ENCODE peak calls at places on chromosomes 3 and 15, in six cellular contexts. V is colonic mucosa, S is testis, K is cardiac fibroblast, D is left ventricle myocardium inferior, Q is Peyer's patch. L is an unnamed sample.

GRCh38 chr3:42499478-42499871 is 3.0 kb upstream of the VIPR1 start:
- DNase-seq in V (no peak), S (no peak), K (no peak), D (no peak), Q (no peak), L (no peak)

GRCh38 chr3:179194931-179195330 is 46.8 kb downstream of the PIK3CA start:
- DNase-seq in V (no peak), S (no peak), K (no peak), D (no peak), Q (no peak), L (no peak)

GRCh38 chr3:101928890-101929289 is 79.6 kb downstream of the NFKBIZ start:
- DNase-seq in V (no peak), S (no peak), K (peak; percentile 47), D (no peak), Q (no peak), L (no peak)

GRCh38 chr3:44237161-44237560 is 4.5 kb upstream of the TOPAZ1 start:
- DNase-seq in V (no peak), S (no peak), K (no peak), D (no peak), Q (no peak), L (no peak)

GRCh38 chr3:123871946-123872345 is 12.2 kb downstream of the MYLK start:
- DNase-seq in V (no peak), S (no peak), K (no peak), D (no peak), Q (no peak), L (no peak)

GRCh38 chr3:58388550-58389061 is 45.0 kb downstream of the PDHB start:
- DNase-seq in V (no peak), S (no peak), K (peak; percentile 74), D (no peak), Q (no peak), L (no peak)

GRCh38 chr3:143222505-143222904 is 102.9 kb downstream of the CHST2 start:
- DNase-seq in V (no peak), S (no peak), K (no peak), D (no peak), Q (no peak), L (peak; percentile 3)

GRCh38 chr3:185979721-185980121 is 41.9 kb upstream of the TRA2B start:
- DNase-seq in V (no peak), S (no peak), K (peak; percentile 50), D (no peak), Q (no peak), L (no peak)

GRCh38 chr3:45887759-45888511 is 1.6 kb downstream of the CCR9 start:
- DNase-seq in V (no peak), S (no peak), K (no peak), D (no peak), Q (no peak), L (no peak)

GRCh38 chr15:85943825-85944224 is 135.8 kb upstream of the AGBL1 start:
- DNase-seq in V (no peak), S (no peak), K (no peak), D (no peak), Q (no peak), L (no peak)

GRCh38 chr3:27590437-27591320 is 106.5 kb upstream of the SLC4A7 start:
- DNase-seq in V (no peak), S (no peak), K (peak; percentile 69), D (no peak), Q (no peak), L (peak; percentile 10)

GRCh38 chr3:53150247-53151085 is 10.5 kb upstream of the PRKCD start:
- DNase-seq in V (peak; percentile 87), S (no peak), K (peak; percentile 44), D (no peak), Q (peak; percentile 87), L (no peak)

GRCh38 chr3:170056710-170057454 is 19.1 kb downstream of the GPR160 start:
- DNase-seq in V (no peak), S (no peak), K (no peak), D (no peak), Q (no peak), L (no peak)

GRCh38 chr3:117454236-117454635 is 744.7 kb downstream of the TUSC7 start:
- DNase-seq in V (no peak), S (no peak), K (no peak), D (no peak), Q (no peak), L (no peak)

GRCh38 chr3:36484386-36484785 is 104.1 kb downstream of the STAC start:
- DNase-seq in V (no peak), S (no peak), K (no peak), D (no peak), Q (no peak), L (no peak)

GRCh38 chr3:161640201-161640600 is 143.6 kb downstream of the OTOL1 start:
- DNase-seq in V (no peak), S (no peak), K (no peak), D (no peak), Q (no peak), L (no peak)

GRCh38 chr3:48440590-48440958 is 517 bp downstream of the TMA7 start:
- DNase-seq in V (no peak), S (peak; percentile 32), K (peak; percentile 36), D (no peak), Q (no peak), L (no peak)

GRCh38 chr3:28916713-28917499 is 364.0 kb upstream of the RBMS3 start:
- DNase-seq in V (peak; percentile 32), S (peak; percentile 64), K (peak; percentile 90), D (peak; percentile 54), Q (peak; percentile 57), L (peak; percentile 48)

GRCh38 chr3:76171647-76172046 is 386.3 kb upstream of the ZNF717 start:
- DNase-seq in V (no peak), S (no peak), K (no peak), D (no peak), Q (no peak), L (no peak)
- TF ChIP-seq CTCF in V (no peak), S (no peak), K (no peak), D (no peak), Q (no peak), L (no peak)

DNA sequence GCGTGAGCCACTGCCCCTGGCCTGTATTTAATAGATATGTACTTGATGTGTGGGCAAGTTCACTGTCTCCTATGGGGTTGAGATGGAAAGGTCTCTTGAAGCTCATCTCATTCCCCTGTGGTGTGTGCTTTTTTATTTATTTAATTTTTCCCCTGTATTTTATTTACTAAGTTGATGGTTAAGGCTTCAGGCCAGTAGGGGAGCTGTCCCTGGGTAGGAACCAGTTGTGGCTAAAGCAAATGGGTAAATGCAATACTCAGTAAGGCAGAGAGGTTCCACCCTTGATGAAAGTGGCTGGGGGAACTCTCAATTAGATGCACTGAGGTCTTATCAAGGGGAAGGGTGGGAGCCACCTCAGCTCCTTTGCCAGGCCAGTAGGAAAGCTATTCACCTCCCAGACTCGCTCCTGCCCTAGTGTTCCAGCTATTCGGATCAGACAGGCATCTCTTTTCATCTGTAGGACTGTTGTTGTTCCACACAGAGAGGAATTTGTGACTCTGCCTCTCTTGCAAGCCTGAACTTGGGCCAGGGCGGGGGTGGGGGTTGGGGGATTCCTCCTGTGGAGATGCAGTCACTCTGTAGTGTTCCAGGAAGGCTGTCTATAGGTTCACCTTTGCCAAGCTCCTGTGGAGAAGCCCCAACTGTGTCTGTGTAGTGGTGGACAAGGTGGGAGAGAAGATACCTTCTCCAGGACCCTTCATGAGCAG is 26.1 kb downstream of the PCCB start:
- DNase-seq in V (no peak), S (no peak), K (no peak), D (no peak), Q (no peak), L (no peak)
- TF ChIP-seq CTCF in V (no peak), S (no peak), K (peak; percentile 8), D (no peak), Q (no peak), L (no peak)

GRCh38 chr3:12458901-12459300 is 25.4 kb upstream of the TSEN2 start:
- DNase-seq in V (no peak), S (no peak), K (no peak), D (no peak), Q (no peak), L (no peak)
- TF ChIP-seq CTCF in V (no peak), S (no peak), K (no peak), D (no peak), Q (no peak), L (no peak)

GRCh38 chr15:62068787-62069170 is 2.0 kb downstream of the C2CD4A start:
- DNase-seq in V (no peak), S (no peak), K (peak; percentile 19), D (no peak), Q (no peak), L (no peak)

GRCh38 chr15:62067448-62068044 is 769 bp downstream of the C2CD4A start:
- DNase-seq in V (peak; percentile 49), S (peak; percentile 40), K (peak; percentile 19), D (peak; percentile 31), Q (no peak), L (peak; percentile 32)

GRCh38 chr15:62066663-62067447 is at the start of gene C2CD4A:
- DNase-seq in V (peak; percentile 91), S (peak; percentile 60), K (peak; percentile 69), D (peak; percentile 54), Q (peak; percentile 87), L (peak; percentile 74)

GRCh38 chr15:62069551-62069950 is 2.8 kb downstream of the C2CD4A start:
- DNase-seq in V (no peak), S (no peak), K (no peak), D (no peak), Q (no peak), L (no peak)

DNA sequence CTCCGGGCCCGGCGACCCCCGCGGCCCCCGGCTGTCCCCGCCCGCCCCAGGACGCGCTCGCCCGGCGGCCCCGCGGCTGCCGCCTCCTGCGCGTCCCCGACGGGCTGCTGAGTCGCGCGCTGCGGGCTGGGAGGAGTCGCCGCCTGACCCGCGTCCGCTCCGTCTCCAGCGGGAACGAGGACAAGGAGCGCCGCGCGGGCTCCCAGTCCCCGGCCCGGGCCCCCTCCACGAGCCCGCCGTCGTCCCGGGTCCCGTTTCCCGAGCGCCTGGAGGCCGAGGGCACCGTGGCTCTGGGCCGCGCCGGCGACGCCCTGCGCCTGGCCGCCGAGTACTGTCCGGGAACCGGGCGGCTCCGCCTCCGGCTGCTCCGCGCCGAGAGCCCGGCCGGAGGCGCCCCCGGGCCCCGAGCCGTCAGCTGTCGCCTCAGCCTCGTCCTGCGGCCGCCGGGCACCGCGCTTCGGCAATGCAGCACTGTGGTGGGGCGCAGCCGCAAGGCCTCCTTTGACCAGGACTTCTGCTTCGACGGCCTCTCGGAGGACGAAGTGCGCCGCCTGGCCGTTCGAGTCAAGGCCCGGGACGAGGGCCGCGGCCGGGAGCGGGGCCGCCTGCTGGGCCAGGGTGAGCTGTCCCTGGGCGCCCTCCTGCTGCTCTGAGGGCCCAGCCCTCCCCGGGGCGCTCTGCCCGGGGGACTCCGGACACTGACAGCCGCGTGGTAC is 1.5 kb downstream of the C2CD4A start:
- DNase-seq in V (peak; percentile 60), S (peak; percentile 27), K (peak; percentile 48), D (peak; percentile 52), Q (peak; percentile 68), L (peak; percentile 16)
- TF ChIP-seq CTCF in V (no peak), S (no peak), K (no peak), D (peak; percentile 46), Q (no peak), L (no peak)

DNA sequence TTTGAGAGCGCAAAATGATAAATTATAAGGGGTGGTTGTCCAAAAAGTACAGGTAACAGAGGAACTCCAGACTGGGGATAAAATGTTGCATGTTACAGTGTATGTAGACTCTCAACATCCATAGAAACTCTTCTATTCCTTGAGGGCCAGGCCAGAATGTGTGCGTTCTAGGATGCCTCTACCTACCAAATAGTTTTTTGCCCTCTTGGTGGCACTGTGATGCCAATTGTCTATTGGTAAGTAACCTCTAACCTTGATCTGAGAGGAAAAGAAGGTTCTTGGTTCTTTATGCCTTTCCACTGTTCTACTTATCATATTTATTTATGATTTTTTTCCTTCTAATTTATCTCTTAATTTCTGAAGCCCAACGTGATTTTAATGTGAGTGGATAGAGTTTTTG is 424.6 kb downstream of the GRM7 start:
- DNase-seq in V (no peak), S (peak; percentile 47), K (peak; percentile 44), D (no peak), Q (no peak), L (no peak)
- TF ChIP-seq CTCF in V (no peak), S (peak; percentile 15), K (no peak), D (peak; percentile 45), Q (no peak), L (no peak)

L was measured in activated CD8-positive, alpha-beta T cell treated with anti-CD3 and anti-CD28 coated beads for 36 hours.